ENCODE peak calls at places on chromosome 22, in seven cellular contexts. C is spleen; X is Peyer's patch; P is cardiac muscle cell; A is CD8-positive, alpha-beta T cell; R is hepatocyte; T is uterus. W is an unnamed sample.

GRCh38 chr22:17370036-17370765 is 941 bp downstream of the CECR2 start:
- DNase-seq in A (no peak), P (peak; percentile 58), C (peak; percentile 73), X (no peak), T (peak; percentile 14), R (peak; percentile 60), W (no peak)

GRCh38 chr22:33922268-33922667 is 2.0 kb upstream of the LARGE1 start:
- DNase-seq in R (peak; percentile 70), C (peak; percentile 78), T (peak; percentile 49), X (peak; percentile 67), P (peak; percentile 79), A (no peak), W (no peak)

GRCh38 chr22:46350646-46351045 is 15.1 kb downstream of the TRMU start:
- DNase-seq in P (no peak), C (peak; percentile 63), R (no peak), A (no peak), T (no peak), X (no peak), W (no peak)

GRCh38 chr22:27978875-27979274 is 59.8 kb upstream of the PITPNB start:
- DNase-seq in T (no peak), A (no peak), C (no peak), P (no peak), X (no peak), R (no peak), W (no peak)

GRCh38 chr22:19852177-19852781 is 2.4 kb downstream of the GNB1L start:
- DNase-seq in T (no peak), C (no peak), P (no peak), X (no peak), R (peak; percentile 6), A (no peak), W (no peak)

GRCh38 chr22:39472570-39473556 is 16.1 kb downstream of the MGAT3 start:
- DNase-seq in A (no peak), R (peak; percentile 75), T (no peak), C (no peak), X (peak; percentile 88), P (peak; percentile 18), W (no peak)

GRCh38 chr22:30129636-30130035 is 49.4 kb downstream of the HORMAD2 start:
- DNase-seq in C (no peak), R (no peak), A (no peak), T (no peak), X (no peak), P (no peak), W (no peak)

GRCh38 chr22:26053737-26054316 is 115.4 kb upstream of the SEZ6L start:
- DNase-seq in P (no peak), R (no peak), A (no peak), X (no peak), T (no peak), C (no peak), W (no peak)

GRCh38 chr22:35449829-35450689 is 50.1 kb downstream of the MCM5 start:
- DNase-seq in C (no peak), A (no peak), T (no peak), X (peak; percentile 31), P (no peak), R (no peak), W (no peak)

GRCh38 chr22:41683616-41684015 is 5.1 kb downstream of the SNU13 start:
- DNase-seq in R (no peak), A (no peak), P (no peak), C (no peak), X (no peak), T (no peak), W (no peak)

GRCh38 chr22:41684194-41684593 is 4.5 kb downstream of the SNU13 start:
- DNase-seq in R (no peak), X (no peak), P (no peak), A (no peak), C (no peak), T (no peak), W (no peak)

GRCh38 chr22:41690476-41690875 is 1.8 kb upstream of the SNU13 start:
- DNase-seq in R (no peak), X (no peak), P (no peak), T (no peak), C (peak; percentile 73), A (no peak), W (no peak)

GRCh38 chr22:41687901-41688364 is 734 bp downstream of the SNU13 start:
- DNase-seq in A (no peak), R (peak; percentile 51), P (peak; percentile 62), T (no peak), X (peak; percentile 54), C (peak; percentile 83), W (no peak)

DNA sequence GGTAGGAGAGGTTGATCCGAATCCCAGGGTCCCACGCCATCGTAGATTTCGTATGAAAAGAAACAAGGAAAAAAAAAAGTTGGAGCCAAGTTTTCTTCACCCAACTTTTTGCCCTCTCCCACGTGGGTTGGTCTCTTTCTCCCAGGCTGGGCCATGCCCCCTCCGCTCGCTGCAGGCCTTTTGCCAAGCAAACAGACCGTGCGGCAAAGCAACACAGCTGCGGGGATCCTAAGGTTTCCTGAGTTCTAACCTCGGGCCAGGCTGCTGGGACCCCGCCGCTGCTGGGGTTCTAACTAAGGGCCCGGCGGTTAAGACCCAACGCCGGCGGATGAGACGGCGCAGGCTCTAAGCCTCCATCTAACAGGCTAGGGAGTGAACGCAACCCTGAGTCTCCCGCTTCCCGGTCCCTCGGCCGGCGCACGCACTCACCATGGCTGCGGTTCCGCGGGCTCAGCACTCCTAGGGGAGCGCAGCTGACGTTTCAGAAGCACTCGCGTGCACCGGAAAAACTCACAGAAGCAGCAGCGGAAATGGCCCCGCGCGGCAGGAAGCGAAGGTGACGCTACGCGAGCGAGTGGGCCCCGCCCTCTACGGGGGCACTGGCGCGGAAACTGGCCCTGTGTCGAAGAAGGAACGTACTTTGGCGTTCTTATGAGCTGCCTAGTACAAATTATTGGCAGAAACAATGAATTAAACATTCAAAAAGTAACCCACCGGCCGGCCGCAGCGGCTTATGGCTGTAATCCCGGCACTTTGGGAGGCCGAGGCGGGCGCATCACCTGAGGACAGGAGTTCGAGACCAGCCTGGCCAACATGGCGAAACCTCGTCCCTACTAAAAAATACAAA is at the start of gene SNU13:
- DNase-seq in T (peak; percentile 91), A (peak; percentile 84), X (peak; percentile 94), P (peak; percentile 95), C (peak; percentile 99), R (peak; percentile 95), W (peak; percentile 90)
- TF ChIP-seq CTCF in T (peak; percentile 44), A (no peak), X (no peak), P (no peak), C (peak; percentile 15), R (no peak), W (no peak)

GRCh38 chr22:50544078-50544745 is 1.5 kb upstream of the KLHDC7B start:
- DNase-seq in A (peak; percentile 62), X (peak; percentile 89), C (peak; percentile 97), P (peak; percentile 84), R (peak; percentile 89), T (no peak), W (no peak)
- H3K4me1 ChIP-seq in A (peaks cover 42% of the 10 kb centered on the region), X (peaks cover 46% of the 10 kb centered on the region), C (peaks cover 57% of the 10 kb centered on the region), P (peaks cover 9% of the 10 kb centered on the region), R (peaks cover 14% of the 10 kb centered on the region), T (peaks cover 12% of the 10 kb centered on the region), W (peaks cover 10% of the 10 kb centered on the region)

GRCh38 chr22:50146440-50147228 is 23.9 kb upstream of the PANX2 start:
- DNase-seq in X (peak; percentile 82), C (no peak), A (no peak), T (peak; percentile 65), R (peak; percentile 68), P (peak; percentile 58), W (peak; percentile 23)
- TF ChIP-seq CTCF in X (no peak), C (peak; percentile 40), A (no peak), T (peak; percentile 74), R (peak; percentile 66), P (peak; percentile 93), W (peak; percentile 53)

DNA sequence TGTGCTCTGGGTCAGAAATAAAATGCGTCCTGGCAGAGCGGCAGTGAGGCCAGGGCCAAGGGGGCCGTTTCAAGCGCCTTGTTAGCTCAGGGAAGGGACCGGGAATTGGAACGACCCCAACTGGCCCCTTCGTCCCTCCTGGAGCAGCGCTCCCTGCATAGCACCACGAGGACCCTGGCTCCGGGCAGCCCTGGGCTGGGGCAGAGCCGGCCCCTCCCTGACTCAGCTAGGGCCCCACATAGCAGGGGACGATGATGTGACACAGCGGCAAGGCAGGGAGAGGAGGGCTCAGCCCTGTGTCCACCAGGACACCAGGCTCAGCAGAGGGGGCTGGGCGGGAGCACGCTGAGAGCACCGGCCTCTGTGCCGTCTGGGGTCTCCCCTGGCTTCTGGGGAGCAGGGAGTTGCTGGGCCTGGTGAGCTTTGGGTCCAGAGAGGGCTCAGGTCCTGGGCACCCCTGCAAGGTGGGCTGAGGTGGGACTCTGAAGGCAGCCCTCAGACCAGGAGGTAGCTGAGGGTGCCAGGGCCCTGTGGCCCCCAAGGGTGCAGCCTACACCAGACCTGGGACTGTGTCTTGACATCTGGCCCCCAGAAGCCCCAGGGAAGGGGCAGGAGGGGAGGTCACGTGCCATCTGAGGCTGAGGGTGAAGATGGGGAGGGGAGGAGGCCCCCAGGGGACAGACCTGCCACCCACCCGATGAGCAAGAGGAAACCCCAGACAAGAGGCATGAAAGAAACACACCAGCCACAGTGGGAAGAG is 520.4 kb downstream of the BRD1 start:
- DNase-seq in R (no peak), X (peak; percentile 27), P (no peak), C (peak; percentile 42), A (no peak), T (no peak), W (no peak)
- H3K4me1 ChIP-seq in R (no peaks in the 10 kb centered on the region), X (no peaks in the 10 kb centered on the region), P (no peaks in the 10 kb centered on the region), C (peaks cover 4% of the 10 kb centered on the region), A (no peaks in the 10 kb centered on the region), T (no peaks in the 10 kb centered on the region), W (no peaks in the 10 kb centered on the region)

DNA sequence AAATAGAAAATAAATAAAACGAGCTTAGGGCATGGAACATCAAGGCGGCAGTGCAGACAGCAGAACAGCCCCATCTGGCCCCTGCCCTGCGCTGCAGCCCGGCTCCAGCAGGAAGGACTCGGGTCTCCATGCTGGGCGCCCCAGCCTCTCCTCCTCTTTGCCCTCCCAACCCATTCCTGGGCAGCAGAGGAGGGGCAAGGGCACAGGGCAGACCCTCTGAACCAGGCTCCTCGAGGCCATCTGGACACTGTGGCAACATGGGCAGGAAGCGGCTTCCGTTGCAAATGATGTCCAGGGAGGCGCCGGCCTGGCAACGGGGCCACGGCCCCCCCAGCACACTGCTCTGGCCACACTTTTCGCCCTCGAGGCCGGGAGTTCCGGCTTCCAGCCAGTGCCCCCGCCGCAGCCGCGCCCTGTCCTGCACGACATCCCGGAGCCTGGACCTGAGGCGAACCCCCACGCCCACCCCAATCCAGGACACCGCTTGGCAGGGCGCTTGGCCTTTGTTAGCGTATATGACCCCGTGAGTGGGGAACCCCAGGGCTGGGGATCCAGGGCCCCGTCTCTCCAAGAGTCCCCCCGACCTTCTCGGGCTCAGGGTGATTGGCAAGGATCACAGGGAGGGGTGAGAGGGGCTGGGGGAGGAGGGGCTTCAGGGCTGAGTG is 192.1 kb downstream of the IGLL1 start:
- DNase-seq in C (peak; percentile 81), A (no peak), X (peak; percentile 52), T (no peak), P (no peak), R (no peak), W (no peak)
- TF ChIP-seq CTCF in C (no peak), A (no peak), X (no peak), T (no peak), P (no peak), R (no peak), W (no peak)

GRCh38 chr22:47822459-47822858 is 1060.0 kb downstream of the TBC1D22A start:
- DNase-seq in C (no peak), X (no peak), A (no peak), R (no peak), P (no peak), T (no peak), W (no peak)
- H3K4me1 ChIP-seq in C (no peaks in the 10 kb centered on the region), X (no peaks in the 10 kb centered on the region), A (no peaks in the 10 kb centered on the region), R (no peaks in the 10 kb centered on the region), P (no peaks in the 10 kb centered on the region), T (no peaks in the 10 kb centered on the region), W (no peaks in the 10 kb centered on the region)